ENCODE peak calls at places on chromosomes 3 and 15, in six cellular contexts. U is dorsolateral prefrontal cortex, G is GM06990, R is fibroblast of lung, T is HL-60, W is pancreas. D is an unnamed sample.

GRCh38 chr3:62109534-62109933 is 263.8 kb downstream of the FEZF2 start:
- DNase-seq in R (peak), U (peak), T (no peak), W (no peak), G (no peak), D (no peak)

GRCh38 chr3:58535531-58536500 is 1.2 kb downstream of the ACOX2 start:
- DNase-seq in U (no peak), R (peak), W (peak), G (no peak), T (no peak), D (no peak)

GRCh38 chr15:29676961-29677402 is 145.3 kb downstream of the TJP1 start:
- DNase-seq in W (no peak), R (peak), U (no peak), G (no peak), T (no peak), D (no peak)

GRCh38 chr15:98442379-98442833 is 205.9 kb upstream of the IGF1R start:
- DNase-seq in U (no peak), R (peak), W (no peak), G (no peak), T (peak), D (peak)

GRCh38 chr15:62241135-62241770 is 76.2 kb upstream of the C2CD4B start:
- DNase-seq in W (no peak), T (no peak), U (no peak), G (no peak), R (no peak), D (peak)

GRCh38 chr3:60708191-60708975 is 542.9 kb downstream of the FHIT start:
- DNase-seq in G (no peak), R (peak), W (no peak), T (no peak), U (no peak), D (no peak)

GRCh38 chr3:193780371-193780770 is 187.4 kb downstream of the OPA1 start:
- DNase-seq in U (no peak), T (no peak), R (no peak), W (no peak), G (no peak), D (no peak)

GRCh38 chr15:57545995-57546394 is 45.7 kb upstream of the MYZAP start:
- DNase-seq in R (no peak), U (no peak), W (no peak), G (no peak), T (no peak), D (no peak)

GRCh38 chr3:50300681-50301254 is 1.6 kb upstream of the HYAL3 start:
- DNase-seq in W (no peak), G (no peak), U (no peak), T (no peak), R (no peak), D (peak)

GRCh38 chr15:60563539-60564404 is 84.8 kb upstream of the ICE2 start:
- DNase-seq in R (no peak), G (no peak), T (no peak), W (no peak), U (no peak), D (peak)

GRCh38 chr3:39347586-39347876 is 18.0 kb downstream of the CCR8 start:
- DNase-seq in W (no peak), R (no peak), G (no peak), U (no peak), T (no peak), D (no peak)

GRCh38 chr3:187518207-187518606 is 150.0 kb downstream of the RTP4 start:
- DNase-seq in W (no peak), T (no peak), U (no peak), R (no peak), G (no peak), D (no peak)

GRCh38 chr3:131217296-131217741 is 164.3 kb upstream of the NUDT16 start:
- DNase-seq in W (no peak), T (no peak), U (no peak), G (no peak), R (no peak), D (no peak)

GRCh38 chr3:37174532-37175126 is at the start of gene LRRFIP2:
- DNase-seq in T (no peak), W (no peak), U (no peak), G (peak), R (peak), D (peak)

GRCh38 chr3:127822836-127823589 is 698 bp upstream of the MGLL start:
- DNase-seq in U (no peak), W (peak), R (peak), G (peak), T (no peak), D (peak)
- TF ChIP-seq CTCF in U (peak), W (no peak), R (peak), G (peak), T (no peak), D (peak)

DNA sequence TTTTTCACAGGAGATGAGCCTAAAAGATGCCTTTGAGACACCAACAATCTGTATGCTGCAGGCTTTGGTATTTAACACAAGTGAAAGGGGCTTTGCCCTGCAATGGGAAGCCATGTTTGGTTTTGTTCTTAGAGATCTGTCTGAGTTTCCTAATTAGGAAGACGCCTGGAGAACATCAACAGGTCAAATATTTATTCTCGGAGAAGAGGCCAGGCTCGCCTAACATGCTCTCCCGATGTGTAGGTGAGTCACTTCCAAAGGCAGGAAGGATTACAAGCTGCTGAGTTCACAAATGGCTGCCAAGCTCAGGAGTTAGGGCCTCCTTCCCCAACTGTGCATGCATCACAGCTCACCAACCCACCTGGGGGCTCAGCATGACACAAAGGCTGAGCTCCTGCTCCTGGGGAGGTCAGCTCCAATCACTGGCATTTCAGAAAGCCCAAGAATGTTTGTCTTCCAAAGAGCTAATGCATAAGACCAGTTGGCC is 119.5 kb upstream of the PRICKLE2 start:
- DNase-seq in U (no peak), G (no peak), W (no peak), R (peak), T (no peak), D (no peak)
- H3K4me3 ChIP-seq in U (no peak), G (no peak), W (no peak), R (no peak), T (no peak), D (no peak)

DNA sequence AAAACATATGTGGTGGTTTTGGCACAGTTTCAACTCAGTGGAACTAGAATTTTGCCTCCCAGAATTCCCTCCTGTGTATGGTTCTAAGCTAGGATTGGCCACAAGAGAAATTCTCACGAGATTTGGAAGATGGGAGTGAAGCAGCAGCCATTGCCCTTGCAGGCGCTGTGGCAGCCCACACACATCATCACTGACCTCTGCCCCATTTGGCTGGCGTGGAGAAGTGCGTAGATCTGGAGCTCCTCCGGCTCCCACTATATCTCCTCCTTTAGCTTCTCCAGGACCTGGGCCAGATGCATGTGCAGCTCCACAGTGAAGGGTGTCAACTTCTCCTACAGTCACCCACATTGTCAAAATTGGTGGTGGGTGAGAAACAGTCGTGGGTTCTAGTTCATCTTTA is 199.6 kb downstream of the EFHB start:
- DNase-seq in R (no peak), G (no peak), U (no peak), T (no peak), W (no peak), D (no peak)
- TF ChIP-seq CTCF in R (no peak), G (no peak), U (no peak), T (no peak), W (no peak), D (no peak)

GRCh38 chr3:159877924-159878323 is 110.7 kb upstream of the IL12A start:
- DNase-seq in G (no peak), T (no peak), R (peak), W (no peak), U (no peak), D (no peak)

GRCh38 chr3:159870723-159871122 is 117.9 kb upstream of the IL12A start:
- DNase-seq in U (no peak), R (no peak), T (no peak), W (no peak), G (no peak), D (no peak)

GRCh38 chr3:159867372-159867771 is 121.3 kb upstream of the IL12A start:
- DNase-seq in W (no peak), T (no peak), R (no peak), U (no peak), G (no peak), D (no peak)

GRCh38 chr3:159872374-159873109 is 116.1 kb upstream of the IL12A start:
- DNase-seq in W (no peak), U (no peak), T (no peak), R (peak), G (no peak), D (no peak)
- H3K4me3 ChIP-seq in W (no peak), U (no peak), T (no peak), R (no peak), G (no peak), D (no peak)

D was measured in GM12865.